ENCODE peak calls at places on chromosome 19, in four cellular contexts. P, J, B and A are unnamed samples.

GRCh38 chr19:35642312-35642711 is 767 bp downstream of the ETV2 start:
- DNase-seq in P (no peak), J (no peak), B (no peak), A (no peak)

GRCh38 chr19:19294914-19295313 is 21.8 kb upstream of the TM6SF2 start:
- DNase-seq in P (no peak), J (no peak), B (no peak), A (no peak)

GRCh38 chr19:2923510-2923909 is 21.3 kb downstream of the ZNF77 start:
- DNase-seq in P (no peak), J (no peak), B (no peak), A (no peak)

GRCh38 chr19:18464646-18465045 is 26.7 kb upstream of the ISYNA1 start:
- DNase-seq in P (no peak), J (no peak), B (no peak), A (no peak)

GRCh38 chr19:38920529-38921419 is 8.8 kb upstream of the CCER2 start:
- DNase-seq in P (no peak), J (no peak), B (no peak), A (no peak)

GRCh38 chr19:6023085-6023682 is 45.2 kb upstream of the RANBP3 start:
- DNase-seq in P (no peak), J (no peak), B (no peak), A (peak; percentile 14)

GRCh38 chr19:49597703-49597974 is 6.7 kb downstream of the PRR12 start:
- DNase-seq in P (no peak), J (no peak), B (no peak), A (no peak)

GRCh38 chr19:7868671-7869452 is 5.3 kb downstream of the PRR36 start:
- DNase-seq in P (peak; percentile 75), J (peak; percentile 68), B (peak; percentile 70), A (peak; percentile 74)

GRCh38 chr19:48418317-48419064 is 25.0 kb downstream of the GRIN2D start:
- DNase-seq in P (no peak), J (no peak), B (no peak), A (no peak)